ENCODE peak calls at places on chromosomes 13 and 19, in six cellular contexts. L is HCT116, D is GM12878, Y is H1, T is K562, F is HepG2. Z is an unnamed sample.

GRCh38 chr13:71320452-71320851 is 546.6 kb downstream of the DACH1 start:
- DNase-seq in F (peak), D (no peak), Y (no peak), L (no peak), T (no peak), Z (peak)

GRCh38 chr13:100512422-100512821 is 76.2 kb downstream of the GGACT start:
- DNase-seq in Y (no peak), F (no peak), D (no peak), L (peak), T (no peak), Z (no peak)

GRCh38 chr19:32372726-32373613 is 27.6 kb downstream of the ZNF507 start:
- DNase-seq in Y (no peak), T (no peak), F (peak), D (no peak), L (no peak), Z (no peak)

GRCh38 chr13:111339366-111340143 is 19.1 kb downstream of the TEX29 start:
- DNase-seq in T (no peak), D (no peak), L (no peak), F (no peak), Y (no peak), Z (no peak)

GRCh38 chr19:45507864-45508680 is 793 bp downstream of the VASP start:
- DNase-seq in Y (no peak), D (no peak), T (peak), L (no peak), F (no peak), Z (peak)

GRCh38 chr13:33446821-33447481 is 161.4 kb upstream of the STARD13 start:
- DNase-seq in T (no peak), D (no peak), Y (no peak), L (no peak), F (no peak), Z (no peak)

GRCh38 chr13:37602743-37603381 is 4.3 kb upstream of the POSTN start:
- DNase-seq in L (no peak), F (peak), T (no peak), D (no peak), Y (no peak), Z (no peak)

GRCh38 chr19:49272204-49272603 is 52.8 kb downstream of the SLC6A16 start:
- DNase-seq in L (peak), D (no peak), T (no peak), Y (no peak), F (no peak), Z (no peak)

GRCh38 chr19:47511681-47512080 is 3.2 kb downstream of the NAPA start:
- DNase-seq in Y (no peak), L (no peak), D (no peak), T (no peak), F (no peak), Z (no peak)
- TF ChIP-seq ATF3 in Y (no peak), L (no peak), D (no peak), T (no peak), F (no peak), Z (no peak)

GRCh38 chr19:41194157-41194552 is 1.1 kb downstream of the CYP2S1 start:
- DNase-seq in D (no peak), Y (no peak), F (no peak), L (no peak), T (no peak), Z (no peak)

GRCh38 chr19:41193420-41194156 is 569 bp downstream of the CYP2S1 start:
- DNase-seq in D (no peak), T (peak), F (no peak), Y (no peak), L (no peak), Z (peak)

GRCh38 chr19:41189425-41190065 is 3.5 kb upstream of the CYP2S1 start:
- DNase-seq in D (no peak), T (no peak), F (no peak), Y (peak), L (no peak), Z (no peak)

GRCh38 chr19:41195675-41196497 is 2.9 kb downstream of the CYP2S1 start:
- DNase-seq in Y (no peak), F (no peak), D (no peak), L (no peak), T (no peak), Z (no peak)

DNA sequence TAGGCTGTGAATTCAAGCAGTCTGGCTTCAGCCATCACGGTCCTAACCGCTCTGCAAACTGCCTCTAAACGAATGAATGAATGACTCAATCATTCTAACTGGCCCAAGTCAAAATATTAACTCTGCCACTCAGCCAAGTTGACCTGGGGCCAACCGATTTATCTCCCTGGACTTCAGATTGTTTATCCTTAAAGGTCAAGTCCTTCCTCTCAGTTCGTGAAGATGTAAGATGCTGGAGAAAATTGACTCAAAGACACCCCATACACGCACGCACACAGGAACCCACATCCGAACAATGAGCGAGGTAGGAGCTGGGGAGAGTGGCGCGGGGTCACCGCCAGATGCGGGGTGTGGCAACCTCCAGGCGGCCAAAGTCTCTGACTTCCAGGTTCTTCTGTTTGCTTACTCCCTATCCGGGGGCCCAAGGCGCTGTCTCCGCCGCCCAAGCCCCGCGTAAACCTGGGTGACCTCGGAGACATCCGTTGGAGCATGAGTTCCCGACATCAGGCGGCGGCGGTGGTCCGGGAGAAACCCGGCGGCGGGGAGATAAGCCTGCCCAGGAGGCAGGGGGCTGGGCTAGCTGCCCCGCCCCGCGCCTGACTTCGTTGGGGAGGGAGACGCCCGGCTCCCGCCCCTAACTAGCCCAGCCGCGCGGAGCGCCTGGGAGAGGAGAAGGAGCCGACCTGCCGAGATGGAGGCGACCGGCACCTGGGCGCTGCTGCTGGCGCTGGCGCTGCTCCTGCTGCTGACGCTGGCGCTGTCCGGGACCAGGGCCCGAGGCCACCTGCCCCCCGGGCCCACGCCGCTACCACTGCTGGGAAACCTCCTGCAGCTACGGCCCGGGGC is at the start of gene CYP2S1:
- DNase-seq in L (peak), D (no peak), Y (no peak), T (peak), F (no peak), Z (peak)
- TF ChIP-seq SP1 in L (no peak), D (no peak), Y (no peak), T (no peak), F (no peak), Z (peak)

GRCh38 chr19:771332-771785 is 20.4 kb downstream of the MISP start:
- DNase-seq in Y (no peak), D (no peak), L (peak), T (peak), F (peak), Z (no peak)
- TF ChIP-seq ATF3 in Y (no peak), D (no peak), L (no peak), T (no peak), F (no peak), Z (no peak)

GRCh38 chr19:54475706-54476105 is 2.6 kb upstream of the CDC42EP5 start:
- DNase-seq in T (no peak), Y (no peak), F (no peak), L (no peak), D (no peak), Z (no peak)

GRCh38 chr19:54470991-54471782 is 1.9 kb downstream of the CDC42EP5 start:
- DNase-seq in Y (no peak), D (no peak), L (no peak), T (no peak), F (no peak), Z (peak)

GRCh38 chr19:54470276-54470887 is 2.7 kb downstream of the CDC42EP5 start:
- DNase-seq in L (no peak), Y (no peak), D (no peak), T (no peak), F (no peak), Z (no peak)

GRCh38 chr19:54473983-54474382 is 887 bp upstream of the CDC42EP5 start:
- DNase-seq in T (no peak), Y (no peak), L (no peak), F (no peak), D (no peak), Z (no peak)

DNA sequence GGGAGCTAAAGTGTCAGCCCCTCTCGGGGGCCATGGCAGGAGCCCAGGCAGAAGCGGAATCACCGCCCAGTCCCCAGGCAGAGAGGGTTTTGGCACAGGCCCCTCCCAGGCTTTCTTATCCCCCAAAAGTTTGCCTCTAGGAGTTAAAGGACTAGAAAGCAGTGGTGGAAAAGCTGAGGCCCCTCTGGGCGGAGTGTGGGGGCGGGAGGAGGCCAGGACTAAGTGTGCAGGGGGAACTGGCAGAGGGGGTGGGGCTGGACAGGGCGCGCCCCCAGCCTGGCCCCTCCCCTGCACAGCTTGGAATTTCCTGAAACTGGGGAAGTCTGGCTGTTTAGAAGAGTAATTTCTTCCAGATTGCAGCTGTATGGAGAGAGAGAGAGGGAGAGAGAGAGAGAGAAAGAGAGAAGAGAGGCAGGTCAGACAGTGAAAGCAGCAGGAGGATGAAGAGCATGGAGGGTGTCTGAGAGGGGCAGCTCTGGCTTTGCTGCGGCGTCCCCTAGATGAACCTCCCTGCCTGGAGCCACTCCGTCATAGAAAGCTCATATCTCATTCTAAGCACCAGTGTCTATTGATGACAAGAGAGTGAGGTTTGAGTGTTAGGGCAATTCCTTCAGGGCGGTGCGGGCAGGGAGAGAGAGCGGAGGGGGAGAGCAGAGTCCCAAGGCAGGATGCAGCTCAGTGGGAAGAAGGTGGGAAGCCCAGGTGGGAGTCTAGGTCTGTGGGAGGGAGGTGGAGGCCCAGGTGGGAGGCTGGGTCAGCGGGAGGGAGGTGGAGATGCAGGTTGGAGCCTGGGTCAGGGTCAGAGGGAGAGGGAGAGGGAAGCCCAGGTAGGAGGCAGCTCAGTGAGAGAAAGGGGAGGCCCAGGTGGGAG is at the start of gene CDC42EP5:
- DNase-seq in Y (no peak), D (no peak), T (peak), F (no peak), L (no peak), Z (no peak)
- TF ChIP-seq SP1 in Y (no peak), D (no peak), T (no peak), F (no peak), L (no peak), Z (no peak)

DNA sequence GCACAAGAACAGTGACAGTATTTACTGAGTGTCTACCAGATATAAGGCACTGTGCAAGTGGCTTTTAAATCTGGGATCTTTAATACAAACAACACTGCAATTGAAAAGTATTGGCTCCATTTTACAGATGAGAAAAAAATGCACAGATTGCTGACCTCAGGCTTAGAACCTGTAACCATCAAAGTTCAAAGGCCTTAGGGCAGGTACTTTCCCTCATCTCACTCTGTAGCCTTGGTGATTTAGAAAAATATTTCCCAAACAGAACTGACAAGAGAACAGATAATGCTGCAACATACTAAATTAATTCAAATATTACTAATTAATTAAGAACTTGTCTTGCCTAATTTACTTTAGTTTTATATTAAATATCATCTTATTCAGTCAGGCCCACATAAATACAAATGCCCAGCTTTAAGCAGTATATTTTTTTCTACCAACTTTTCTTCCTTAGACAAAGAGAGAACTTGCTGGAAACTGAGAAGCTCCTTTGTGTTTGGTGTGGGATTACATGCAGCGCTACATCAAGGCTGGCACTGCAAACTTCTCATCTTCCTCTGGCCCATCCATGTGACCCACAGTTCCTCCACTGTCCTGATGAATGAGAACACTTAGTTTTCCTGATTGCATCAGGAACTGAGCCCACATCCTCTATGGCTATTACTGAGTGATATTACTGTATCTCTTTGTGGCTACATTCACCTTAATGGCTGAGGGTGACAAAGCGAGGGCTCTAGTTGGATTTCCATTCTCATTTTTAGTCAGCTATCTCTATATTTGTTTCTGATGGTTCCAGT is 302.1 kb downstream of the ENOX1 start:
- DNase-seq in Y (no peak), L (no peak), F (no peak), T (no peak), D (no peak), Z (no peak)
- TF ChIP-seq ATF3 in Y (no peak), L (no peak), F (no peak), T (no peak), D (no peak), Z (no peak)

GRCh38 chr19:872266-872951 is 12.9 kb downstream of the CFD start:
- DNase-seq in F (no peak), Y (no peak), D (peak), T (peak), L (peak), Z (peak)
- TF ChIP-seq SP1 in F (no peak), Y (no peak), D (no peak), T (no peak), L (no peak), Z (no peak)

DNA sequence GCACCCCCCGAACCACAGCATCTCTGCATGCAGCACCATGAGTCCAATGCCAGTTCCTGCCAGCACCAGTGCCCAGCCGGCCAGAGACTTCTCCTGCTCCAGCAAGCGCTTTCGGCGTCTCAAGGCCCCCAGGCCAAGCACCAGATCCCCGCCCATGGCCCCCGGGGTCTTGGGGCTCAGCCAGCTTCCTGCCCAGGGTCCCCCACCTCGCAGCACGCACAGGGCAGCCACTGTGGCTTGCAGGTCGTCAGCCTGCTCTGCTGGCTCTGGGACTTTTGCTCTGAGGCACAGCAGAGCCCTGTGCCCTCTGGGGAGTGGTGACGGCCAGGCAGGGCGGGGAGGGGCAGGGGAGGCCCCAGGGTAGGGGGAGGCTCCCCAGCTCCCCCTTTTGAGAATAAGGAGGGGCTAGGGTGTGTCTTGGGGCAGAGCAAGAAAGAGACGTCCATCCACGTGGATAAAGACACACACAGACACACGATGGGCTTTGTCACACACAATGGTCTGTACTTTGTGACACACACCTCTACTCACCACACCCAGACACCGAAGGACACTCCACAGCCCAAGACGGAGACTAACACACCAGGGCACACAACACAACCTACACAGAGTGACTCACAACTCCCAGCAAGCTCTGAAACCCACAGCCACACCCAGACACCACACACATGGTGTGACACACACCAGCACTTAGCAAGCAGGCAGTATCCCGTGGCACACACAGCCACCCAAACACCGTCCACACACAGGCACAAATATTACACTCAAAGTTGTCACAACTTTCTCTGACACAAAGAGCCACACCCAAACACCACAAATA is at the start of gene KCNN4:
- DNase-seq in F (no peak), T (peak), Y (no peak), L (peak), D (no peak), Z (no peak)
- TF ChIP-seq ATF3 in F (no peak), T (no peak), Y (no peak), L (no peak), D (no peak), Z (no peak)

DNA sequence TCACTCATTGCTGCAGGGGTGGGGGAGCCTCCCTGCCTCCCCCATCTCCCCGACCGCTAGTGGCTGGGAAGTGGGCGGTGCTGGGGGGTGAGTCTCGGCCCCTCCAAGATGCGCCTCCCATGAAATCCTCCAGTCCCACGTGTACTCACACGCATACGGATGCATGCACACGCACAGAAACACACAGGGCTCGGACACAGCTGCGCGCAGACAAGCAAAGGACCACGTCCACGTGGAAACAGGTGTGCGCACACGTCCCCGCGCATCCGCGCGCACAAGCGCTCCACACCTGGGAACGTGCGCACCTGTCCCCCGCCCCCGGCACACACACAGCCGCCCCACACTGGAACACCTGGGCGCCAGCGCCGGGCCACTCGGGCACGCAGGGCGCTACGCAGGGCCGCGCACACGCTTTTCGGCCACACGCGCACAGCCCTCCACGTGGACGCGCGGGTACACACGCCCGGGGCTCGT is 680 bp downstream of the MATK start:
- DNase-seq in F (no peak), L (no peak), D (no peak), Y (no peak), T (peak), Z (no peak)
- TF ChIP-seq SP1 in F (no peak), L (no peak), D (no peak), Y (no peak), T (no peak), Z (no peak)

GRCh38 chr19:11446271-11446651 is 10.8 kb downstream of the PRKCSH start:
- DNase-seq in D (no peak), Y (no peak), F (no peak), L (no peak), T (no peak), Z (no peak)

GRCh38 chr19:11445141-11445540 is 9.7 kb downstream of the PRKCSH start:
- DNase-seq in D (no peak), T (no peak), Y (no peak), L (no peak), F (no peak), Z (no peak)

GRCh38 chr19:11448410-11448809 is 13.0 kb downstream of the PRKCSH start:
- DNase-seq in F (no peak), D (no peak), T (no peak), L (no peak), Y (no peak), Z (no peak)

GRCh38 chr19:11447347-11448262 is 12.2 kb downstream of the PRKCSH start:
- DNase-seq in D (no peak), L (no peak), Y (no peak), F (no peak), T (no peak), Z (no peak)

DNA sequence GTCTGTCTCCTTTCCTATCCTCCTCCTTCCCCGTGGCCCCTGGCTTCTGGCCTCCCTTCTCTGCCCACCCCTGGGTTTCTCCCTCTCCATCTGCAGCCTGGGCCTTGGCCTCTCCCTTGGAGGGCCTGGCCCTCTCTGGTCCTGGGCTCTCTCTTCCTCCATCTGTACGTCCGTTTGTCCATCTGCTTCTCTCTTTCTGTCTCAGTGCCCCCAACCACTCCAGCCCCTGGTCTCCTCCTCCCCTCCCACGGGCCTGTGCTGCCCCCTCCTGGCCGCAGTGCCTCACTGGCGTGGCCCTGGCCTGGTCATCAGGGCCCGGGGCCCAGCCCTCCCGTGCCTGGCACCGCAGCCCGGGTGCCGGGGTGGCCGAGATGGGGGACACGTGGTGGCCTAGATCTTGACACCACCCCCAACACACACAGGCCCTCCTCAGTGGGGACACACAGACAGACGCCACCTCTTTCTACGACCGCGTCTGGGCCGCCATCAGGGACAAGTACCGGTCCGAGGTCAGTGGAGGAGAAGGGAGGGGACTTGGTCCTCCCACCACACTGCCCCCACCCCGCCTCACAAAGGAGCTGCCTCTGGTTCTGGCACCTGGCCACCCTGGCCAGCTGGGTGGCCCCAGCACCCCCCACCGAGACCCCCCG is 11.3 kb downstream of the PRKCSH start:
- DNase-seq in T (peak), Y (no peak), F (no peak), L (no peak), D (no peak), Z (peak)
- TF ChIP-seq ATF3 in T (no peak), Y (no peak), F (no peak), L (no peak), D (no peak), Z (no peak)